ENCODE peak calls at places on chromosomes 1 and 21, in seven cellular contexts. V is neural progenitor cell, I is fibroblast of lung, A is left lung, F is heart left ventricle, D is stomach, B is uterus. Z is an unnamed sample. For H3K36me3, the result is how much of the 10 kb centered on the place peaks cover.

GRCh38 chr21:33299181-33299752 is 25.5 kb upstream of the IFNAR1 start:
- DNase-seq in V (no peak), I (no peak), A (no peak), F (no peak), D (no peak), B (no peak), Z (peak)

GRCh38 chr1:227778401-227778947 is 37.0 kb upstream of the PRSS38 start:
- DNase-seq in V (no peak), I (peak), A (peak), F (no peak), D (no peak), B (no peak), Z (no peak)

GRCh38 chr1:184036517-184036949 is 995 bp downstream of the COLGALT2 start:
- DNase-seq in V (peak), I (peak), A (peak), F (peak), D (no peak), B (peak), Z (peak)

GRCh38 chr21:14551741-14552140 is 5.6 kb upstream of the SAMSN1 start:
- DNase-seq in V (no peak), I (no peak), A (no peak), F (no peak), D (no peak), B (no peak), Z (no peak)

GRCh38 chr1:160124709-160125478 is 9.3 kb downstream of the ATP1A2 start:
- DNase-seq in V (no peak), I (peak), A (no peak), F (no peak), D (no peak), B (no peak), Z (no peak)

GRCh38 chr1:2799811-2800663 is 1.5 kb downstream of the TTC34 start:
- DNase-seq in V (no peak), I (no peak), A (peak), F (peak), D (no peak), B (no peak), Z (no peak)

GRCh38 chr1:161260939-161261858 is 2.7 kb downstream of the PCP4L1 start:
- DNase-seq in V (peak), I (no peak), A (no peak), F (no peak), D (no peak), B (no peak), Z (no peak)

GRCh38 chr1:204146309-204146708 is 5.5 kb downstream of the ETNK2 start:
- DNase-seq in V (no peak), I (no peak), A (no peak), F (peak), D (no peak), B (no peak), Z (no peak)

GRCh38 chr1:41664861-41665640 is 180.6 kb upstream of the EDN2 start:
- DNase-seq in V (no peak), I (peak), A (no peak), F (no peak), D (no peak), B (no peak), Z (no peak)

GRCh38 chr21:43763901-43764523 is 12.1 kb downstream of the CSTB start:
- DNase-seq in V (no peak), I (no peak), A (peak), F (no peak), D (no peak), B (no peak), Z (no peak)

GRCh38 chr1:43764581-43764980 is 57.2 kb downstream of the ST3GAL3 start:
- DNase-seq in V (peak), I (no peak), A (no peak), F (no peak), D (no peak), B (no peak), Z (no peak)

GRCh38 chr1:66951513-66951912 is 26.7 kb downstream of the MIER1 start:
- DNase-seq in V (no peak), I (peak), A (no peak), F (no peak), D (no peak), B (no peak), Z (no peak)

GRCh38 chr21:45747802-45748445 is 104.4 kb downstream of the PCBP3 start:
- DNase-seq in V (no peak), I (peak), A (no peak), F (no peak), D (no peak), B (no peak), Z (no peak)

GRCh38 chr1:43933386-43934278 is at the start of gene ARTN:
- DNase-seq in V (peak), I (no peak), A (peak), F (no peak), D (peak), B (peak), Z (peak)

GRCh38 chr1:33331444-33332356 is 10.8 kb upstream of the A3GALT2 start:
- DNase-seq in V (no peak), I (no peak), A (no peak), F (no peak), D (no peak), B (no peak), Z (no peak)

GRCh38 chr21:26423506-26423905 is 149.6 kb downstream of the CYYR1 start:
- DNase-seq in V (no peak), I (no peak), A (no peak), F (no peak), D (no peak), B (no peak), Z (no peak)

GRCh38 chr1:112093372-112093694 is 103.9 kb upstream of the KCND3 start:
- DNase-seq in V (no peak), I (no peak), A (no peak), F (no peak), D (no peak), B (no peak), Z (no peak)

GRCh38 chr21:36260030-36260787 is 59.8 kb upstream of the MORC3 start:
- DNase-seq in V (peak), I (peak), A (no peak), F (no peak), D (peak), B (peak), Z (no peak)

GRCh38 chr1:67126111-67126746 is 8.5 kb downstream of the C1orf141 start:
- DNase-seq in V (no peak), I (no peak), A (no peak), F (no peak), D (no peak), B (no peak), Z (no peak)

GRCh38 chr1:78157162-78157561 is 111.4 kb downstream of the GIPC2 start:
- DNase-seq in V (no peak), I (peak), A (no peak), F (no peak), D (no peak), B (no peak), Z (no peak)

GRCh38 chr1:200139661-200140250 is 112.2 kb downstream of the NR5A2 start:
- DNase-seq in V (peak), I (peak), A (no peak), F (no peak), D (no peak), B (no peak), Z (no peak)

GRCh38 chr1:192559115-192560006 is 16.2 kb upstream of the RGS1 start:
- DNase-seq in V (no peak), I (peak), A (no peak), F (no peak), D (no peak), B (no peak), Z (no peak)

GRCh38 chr1:154996966-154997701 is 3.7 kb downstream of the LENEP start:
- DNase-seq in V (no peak), I (no peak), A (no peak), F (no peak), D (no peak), B (no peak), Z (peak)

GRCh38 chr1:169052727-169053126 is 53.8 kb upstream of the ATP1B1 start:
- DNase-seq in V (no peak), I (no peak), A (no peak), F (no peak), D (no peak), B (no peak), Z (no peak)

GRCh38 chr1:181112071-181112929 is 23.8 kb downstream of the IER5 start:
- DNase-seq in V (no peak), I (peak), A (no peak), F (no peak), D (peak), B (peak), Z (peak)

GRCh38 chr1:3058263-3059030 is 10.6 kb upstream of the PRDM16 start:
- DNase-seq in V (no peak), I (no peak), A (no peak), F (peak), D (peak), B (no peak), Z (no peak)

GRCh38 chr1:155174334-155175280 is 958 bp downstream of the TRIM46 start:
- DNase-seq in V (peak), I (peak), A (peak), F (no peak), D (peak), B (no peak), Z (no peak)

GRCh38 chr1:54353959-54354358 is 52.2 kb downstream of the SSBP3 start:
- DNase-seq in V (peak), I (no peak), A (no peak), F (no peak), D (no peak), B (no peak), Z (no peak)

GRCh38 chr21:41903559-41904351 is 24.6 kb upstream of the PRDM15 start:
- DNase-seq in V (no peak), I (no peak), A (no peak), F (no peak), D (no peak), B (no peak), Z (no peak)

GRCh38 chr21:41906770-41907169 is 27.6 kb upstream of the PRDM15 start:
- DNase-seq in V (no peak), I (no peak), A (peak), F (no peak), D (no peak), B (no peak), Z (no peak)

GRCh38 chr21:41902946-41903345 is 23.8 kb upstream of the PRDM15 start:
- DNase-seq in V (no peak), I (no peak), A (no peak), F (no peak), D (no peak), B (no peak), Z (no peak)

GRCh38 chr21:41908829-41909228 is 29.7 kb upstream of the PRDM15 start:
- DNase-seq in V (no peak), I (no peak), A (no peak), F (no peak), D (no peak), B (no peak), Z (no peak)

DNA sequence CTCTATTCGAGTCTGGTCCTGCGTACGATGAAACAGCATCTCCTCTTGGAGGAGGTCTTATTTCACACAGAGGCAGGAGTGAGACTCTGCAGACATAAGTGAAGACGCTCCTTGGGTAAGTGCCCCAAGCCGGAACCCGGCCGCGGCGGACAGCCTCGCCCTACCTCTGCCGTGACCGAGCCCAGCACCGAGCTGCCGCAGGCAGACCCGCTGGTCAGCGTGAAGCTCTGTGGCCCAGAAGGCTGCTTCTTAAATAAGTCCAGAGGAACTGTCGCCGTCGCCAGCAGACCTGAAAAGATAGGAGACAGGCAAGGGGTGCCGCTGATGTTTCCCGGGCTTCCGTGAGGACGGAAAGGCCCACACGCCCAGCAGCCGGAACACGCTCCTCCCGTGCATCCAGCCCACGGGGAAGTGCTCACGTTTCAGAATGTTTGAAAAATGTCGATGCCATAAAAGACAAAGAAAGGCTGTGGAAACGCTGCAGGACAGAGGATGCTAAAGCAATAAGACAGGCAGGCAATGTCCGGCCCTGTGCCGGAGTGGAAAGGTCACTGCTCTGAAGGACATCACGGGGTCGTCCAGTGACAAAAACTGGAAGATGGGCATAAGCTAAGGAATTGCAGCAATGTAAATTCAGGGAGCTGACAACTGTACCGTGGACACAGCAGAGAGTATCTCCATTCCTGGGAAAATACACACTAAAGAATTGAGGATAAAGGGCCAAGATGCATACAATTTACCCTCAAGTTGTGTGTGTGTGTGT is 28.5 kb upstream of the PRDM15 start:
- DNase-seq in V (no peak), I (no peak), A (peak), F (no peak), D (no peak), B (no peak), Z (no peak)
- H3K4me3 ChIP-seq in V (no peak), I (no peak), A (no peak), F (no peak), D (no peak), B (no peak), Z (no peak)

DNA sequence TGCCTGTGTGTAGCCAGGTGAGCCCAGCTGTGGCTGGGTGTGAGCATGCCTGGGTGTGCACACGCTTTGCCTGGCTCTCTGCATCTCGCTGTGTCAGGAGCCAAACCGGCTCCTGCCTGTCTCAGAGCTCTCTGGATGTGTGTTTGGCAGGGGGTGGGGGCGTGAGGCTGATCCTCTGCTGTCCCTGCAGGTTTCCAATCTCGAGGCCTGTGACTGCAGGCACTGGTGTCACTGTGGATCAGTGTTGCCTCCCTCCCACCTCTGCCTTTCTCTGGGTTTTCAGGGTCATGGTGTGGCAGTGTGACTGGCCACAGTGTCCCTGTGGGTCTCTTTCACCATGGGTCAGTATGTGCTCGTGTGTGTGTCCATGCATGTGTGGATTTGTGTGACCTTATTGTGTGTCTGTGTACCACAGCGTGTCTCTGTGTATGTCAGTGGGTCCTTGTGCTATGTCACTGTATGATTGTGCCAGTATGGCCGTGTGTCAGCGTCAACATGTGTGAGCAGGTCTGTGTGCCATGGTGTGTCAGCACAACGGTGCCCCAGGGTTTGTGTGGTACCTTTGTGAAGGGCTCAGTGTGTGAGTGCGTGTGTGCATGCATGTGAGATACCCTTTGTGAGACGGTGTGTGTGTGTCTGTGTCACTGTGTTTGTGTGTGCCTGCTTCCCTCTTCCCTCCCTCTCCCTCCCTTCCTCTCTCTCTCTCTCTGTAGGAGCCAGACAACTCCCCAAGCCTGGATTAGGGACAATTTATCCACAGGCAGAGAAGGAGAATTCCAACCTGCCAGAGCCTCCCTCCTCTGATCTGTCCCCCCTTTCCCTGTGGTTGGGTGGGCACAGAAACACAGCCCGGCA is 43.4 kb downstream of the AHDC1 start:
- DNase-seq in V (peak), I (no peak), A (no peak), F (no peak), D (no peak), B (no peak), Z (no peak)
- H3K36me3 ChIP-seq in V (under half), I (under half), A (under half), F (under half), D (under half), B (under half), Z (under half)

GRCh38 chr1:23216771-23217420 is 406 bp downstream of the HTR1D start:
- DNase-seq in V (peak), I (no peak), A (peak), F (no peak), D (peak), B (no peak), Z (peak)
- TF ChIP-seq CTCF in V (peak), I (peak), A (peak), F (peak), D (no peak), B (peak), Z (peak)

GRCh38 chr1:109228167-109228566 is 14.4 kb downstream of the SARS1 start:
- DNase-seq in V (no peak), I (no peak), A (no peak), F (no peak), D (no peak), B (no peak), Z (no peak)
- H3K4me3 ChIP-seq in V (no peak), I (no peak), A (no peak), F (no peak), D (no peak), B (no peak), Z (no peak)

GRCh38 chr1:1567831-1568380 is 6.8 kb downstream of the SSU72 start:
- DNase-seq in V (no peak), I (peak), A (no peak), F (no peak), D (no peak), B (no peak), Z (no peak)

GRCh38 chr1:1569341-1569740 is 5.3 kb downstream of the SSU72 start:
- DNase-seq in V (no peak), I (no peak), A (no peak), F (no peak), D (no peak), B (no peak), Z (no peak)

GRCh38 chr1:1564278-1564677 is 10.4 kb downstream of the SSU72 start:
- DNase-seq in V (no peak), I (no peak), A (no peak), F (no peak), D (no peak), B (no peak), Z (no peak)

GRCh38 chr1:1565340-1565739 is 9.3 kb downstream of the SSU72 start:
- DNase-seq in V (no peak), I (no peak), A (no peak), F (no peak), D (no peak), B (no peak), Z (no peak)

GRCh38 chr1:1567152-1567830 is 7.4 kb downstream of the SSU72 start:
- DNase-seq in V (no peak), I (no peak), A (no peak), F (no peak), D (no peak), B (no peak), Z (no peak)
- H3K36me3 ChIP-seq in V (under half), I (under half), A (half or more), F (under half), D (under half), B (under half), Z (under half)

GRCh38 chr1:46411601-46412341 is 17.7 kb downstream of the FAAH start:
- DNase-seq in V (peak), I (no peak), A (no peak), F (peak), D (no peak), B (no peak), Z (no peak)
- TF ChIP-seq CTCF in V (peak), I (no peak), A (no peak), F (no peak), D (no peak), B (no peak), Z (no peak)

GRCh38 chr1:6180578-6181311 is 624 bp upstream of the CHD5 start:
- DNase-seq in V (peak), I (no peak), A (no peak), F (no peak), D (no peak), B (no peak), Z (no peak)

GRCh38 chr1:6179564-6180175 is 451 bp downstream of the CHD5 start:
- DNase-seq in V (peak), I (no peak), A (no peak), F (no peak), D (no peak), B (no peak), Z (no peak)

GRCh38 chr1:6177681-6178380 is 2.3 kb downstream of the CHD5 start:
- DNase-seq in V (no peak), I (no peak), A (no peak), F (no peak), D (no peak), B (no peak), Z (no peak)

GRCh38 chr1:6180215-6180577 is at the start of gene CHD5:
- DNase-seq in V (peak), I (no peak), A (no peak), F (no peak), D (no peak), B (no peak), Z (peak)

DNA sequence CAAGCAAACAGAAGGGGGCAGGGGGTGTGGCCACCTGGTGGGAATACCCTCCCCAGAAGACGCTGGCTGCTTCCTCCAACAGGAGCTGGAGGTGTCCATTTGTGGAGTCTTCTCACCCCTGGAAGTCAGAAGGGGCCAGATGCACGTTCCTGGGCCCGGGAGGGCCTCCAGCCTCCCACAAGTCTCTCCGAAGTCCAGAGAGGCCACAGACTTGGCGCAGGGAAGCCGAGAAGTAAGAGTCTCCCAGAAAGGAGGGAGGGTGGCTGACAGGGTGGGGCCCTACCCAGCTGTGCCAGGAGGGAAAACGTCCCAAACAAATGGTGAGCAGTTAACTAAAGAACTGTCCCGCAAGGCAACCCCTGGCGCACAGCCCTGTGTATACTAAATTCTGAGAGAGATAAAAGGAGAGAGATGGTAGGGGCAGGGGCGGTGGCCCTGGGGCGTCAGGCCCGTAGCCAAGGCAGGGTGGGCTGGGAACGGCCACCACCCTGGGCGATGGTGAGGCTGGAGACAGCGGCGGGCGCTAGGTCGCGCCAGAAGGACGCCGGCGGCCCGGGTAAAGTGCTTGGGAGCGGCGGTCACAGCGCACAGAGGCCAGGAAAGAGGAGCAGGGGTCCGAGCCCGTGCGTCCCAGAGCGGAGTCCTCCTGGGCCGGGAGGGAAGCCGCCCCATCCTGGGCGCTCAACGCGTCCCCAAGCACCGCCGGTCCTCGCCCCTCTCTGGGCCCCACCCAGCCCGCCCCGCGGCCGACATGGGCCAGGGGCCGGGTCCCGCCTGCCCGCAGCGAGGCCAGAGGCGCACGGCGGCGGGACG is 1.2 kb downstream of the CHD5 start:
- DNase-seq in V (peak), I (no peak), A (no peak), F (no peak), D (no peak), B (no peak), Z (peak)
- H3K4me3 ChIP-seq in V (peak), I (no peak), A (no peak), F (peak), D (peak), B (peak), Z (no peak)

GRCh38 chr1:211944733-211945500 is 90.4 kb downstream of the INTS7 start:
- DNase-seq in V (peak), I (peak), A (no peak), F (no peak), D (peak), B (no peak), Z (peak)
- H3K36me3 ChIP-seq in V (under half), I (under half), A (under half), F (under half), D (under half), B (under half), Z (under half)

GRCh38 chr1:93574991-93575390 is 106.6 kb downstream of the BCAR3 start:
- DNase-seq in V (no peak), I (no peak), A (no peak), F (no peak), D (no peak), B (no peak), Z (no peak)
- TF ChIP-seq CTCF in V (no peak), I (no peak), A (no peak), F (no peak), D (no peak), B (no peak), Z (no peak)

Z was measured in mucosa of descending colon.